ENCODE peak calls at places on chromosomes 3 and 15, in eight cellular contexts. One of them, this sample, is unnamed.

GRCh38 chr3:87370007-87370406 is 93.6 kb upstream of the POU1F1 start:
- DNase-seq in K562: no peak
- DNase-seq in GM23248: no peak
- DNase-seq in MM.1S: no peak
- DNase-seq in GM12878: no peak
- DNase-seq in astrocyte: peak
- DNase-seq in fibroblast of lung: peak
- DNase-seq in HCT116: no peak
- DNase-seq in this sample: no peak

GRCh38 chr3:122985539-122985938 is 42.0 kb downstream of the SEMA5B start:
- DNase-seq in astrocyte: no peak
- DNase-seq in K562: no peak
- DNase-seq in GM12878: no peak
- DNase-seq in HCT116: no peak
- DNase-seq in GM23248: no peak
- DNase-seq in fibroblast of lung: no peak
- DNase-seq in MM.1S: no peak
- DNase-seq in this sample: peak

GRCh38 chr15:82808634-82809041 is 790 bp upstream of the WHAMM start:
- DNase-seq in GM12878: no peak
- DNase-seq in HCT116: no peak
- DNase-seq in astrocyte: no peak
- DNase-seq in GM23248: no peak
- DNase-seq in K562: no peak
- DNase-seq in MM.1S: peak
- DNase-seq in fibroblast of lung: no peak
- DNase-seq in this sample: no peak

GRCh38 chr3:193796089-193796488 is 203.1 kb downstream of the OPA1 start:
- DNase-seq in K562: peak
- DNase-seq in GM23248: no peak
- DNase-seq in HCT116: no peak
- DNase-seq in astrocyte: no peak
- DNase-seq in fibroblast of lung: no peak
- DNase-seq in MM.1S: no peak
- DNase-seq in GM12878: no peak
- DNase-seq in this sample: no peak

GRCh38 chr15:73965094-73965729 is 26.9 kb downstream of the STOML1 start:
- DNase-seq in astrocyte: no peak
- DNase-seq in fibroblast of lung: no peak
- DNase-seq in K562: no peak
- DNase-seq in GM23248: peak
- DNase-seq in GM12878: no peak
- DNase-seq in HCT116: no peak
- DNase-seq in MM.1S: no peak
- DNase-seq in this sample: peak

GRCh38 chr3:134008630-134009156 is 21.0 kb downstream of the SLCO2A1 start:
- DNase-seq in astrocyte: peak
- DNase-seq in GM23248: peak
- DNase-seq in K562: no peak
- DNase-seq in fibroblast of lung: peak
- DNase-seq in GM12878: no peak
- DNase-seq in HCT116: peak
- DNase-seq in MM.1S: no peak
- DNase-seq in this sample: no peak

GRCh38 chr3:61353353-61353752 is 102.1 kb upstream of the FHIT start:
- DNase-seq in HCT116: no peak
- DNase-seq in GM12878: no peak
- DNase-seq in GM23248: no peak
- DNase-seq in astrocyte: no peak
- DNase-seq in K562: no peak
- DNase-seq in MM.1S: no peak
- DNase-seq in fibroblast of lung: no peak
- DNase-seq in this sample: no peak

GRCh38 chr3:179037361-179037760 is 34.2 kb downstream of the ZMAT3 start:
- DNase-seq in K562: no peak
- DNase-seq in MM.1S: no peak
- DNase-seq in fibroblast of lung: peak
- DNase-seq in astrocyte: peak
- DNase-seq in GM12878: no peak
- DNase-seq in GM23248: peak
- DNase-seq in HCT116: no peak
- DNase-seq in this sample: no peak

GRCh38 chr3:124636863-124637296 is 93.4 kb upstream of the UMPS start:
- DNase-seq in astrocyte: no peak
- DNase-seq in MM.1S: no peak
- DNase-seq in HCT116: no peak
- DNase-seq in fibroblast of lung: no peak
- DNase-seq in GM23248: no peak
- DNase-seq in K562: no peak
- DNase-seq in GM12878: no peak
- DNase-seq in this sample: no peak

GRCh38 chr15:78360426-78360825 is 20.3 kb downstream of the CRABP1 start:
- DNase-seq in GM12878: no peak
- DNase-seq in MM.1S: no peak
- DNase-seq in HCT116: no peak
- DNase-seq in K562: no peak
- DNase-seq in fibroblast of lung: no peak
- DNase-seq in astrocyte: no peak
- DNase-seq in GM23248: no peak
- DNase-seq in this sample: peak

GRCh38 chr3:40557558-40558161 is 32.9 kb downstream of the ZNF621 start:
- DNase-seq in HCT116: no peak
- DNase-seq in astrocyte: peak
- DNase-seq in GM12878: no peak
- DNase-seq in GM23248: no peak
- DNase-seq in K562: no peak
- DNase-seq in fibroblast of lung: peak
- DNase-seq in MM.1S: no peak
- DNase-seq in this sample: no peak

GRCh38 chr3:37526511-37526910 is 335.2 kb upstream of the CTDSPL start:
- DNase-seq in astrocyte: peak
- DNase-seq in K562: no peak
- DNase-seq in MM.1S: no peak
- DNase-seq in GM23248: peak
- DNase-seq in GM12878: no peak
- DNase-seq in HCT116: no peak
- DNase-seq in fibroblast of lung: peak
- DNase-seq in this sample: no peak

GRCh38 chr3:13405614-13406013 is 14.5 kb downstream of the NUP210 start:
- DNase-seq in astrocyte: no peak
- DNase-seq in GM12878: no peak
- DNase-seq in GM23248: peak
- DNase-seq in fibroblast of lung: no peak
- DNase-seq in K562: peak
- DNase-seq in HCT116: no peak
- DNase-seq in MM.1S: no peak
- DNase-seq in this sample: no peak

DNA sequence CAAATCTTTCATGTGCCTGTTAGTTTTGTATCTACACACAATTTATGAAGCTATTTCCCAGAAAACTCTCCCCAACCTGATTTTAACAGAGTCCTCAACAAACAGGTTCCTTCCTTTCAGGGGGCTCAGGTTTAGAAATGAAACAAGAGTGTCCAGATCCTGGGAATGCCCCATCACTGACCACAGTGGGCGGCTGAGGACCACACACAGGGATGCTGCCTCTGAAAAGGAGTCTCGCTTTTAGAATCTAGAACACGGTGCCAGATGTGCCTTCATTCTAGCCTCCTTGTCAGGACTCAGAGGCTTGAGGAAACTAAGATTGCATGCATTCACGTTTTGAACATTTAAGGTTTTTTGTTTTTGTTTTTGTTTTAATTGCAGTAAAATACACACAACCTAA is 115.0 kb downstream of the FOXB1 start:
- DNase-seq in GM12878: no peak
- DNase-seq in K562: no peak
- DNase-seq in MM.1S: no peak
- DNase-seq in GM23248: no peak
- DNase-seq in astrocyte: no peak
- DNase-seq in HCT116: no peak
- DNase-seq in fibroblast of lung: no peak
- DNase-seq in this sample: peak
- TF ChIP-seq EZH2 in GM12878: no peak
- TF ChIP-seq EZH2 in K562: no peak
- TF ChIP-seq EZH2 in MM.1S: no peak
- TF ChIP-seq EZH2 in GM23248: no peak
- TF ChIP-seq EZH2 in astrocyte: no peak
- TF ChIP-seq EZH2 in HCT116: no peak
- TF ChIP-seq EZH2 in fibroblast of lung: no peak
- TF ChIP-seq EZH2 in this sample: no peak

DNA sequence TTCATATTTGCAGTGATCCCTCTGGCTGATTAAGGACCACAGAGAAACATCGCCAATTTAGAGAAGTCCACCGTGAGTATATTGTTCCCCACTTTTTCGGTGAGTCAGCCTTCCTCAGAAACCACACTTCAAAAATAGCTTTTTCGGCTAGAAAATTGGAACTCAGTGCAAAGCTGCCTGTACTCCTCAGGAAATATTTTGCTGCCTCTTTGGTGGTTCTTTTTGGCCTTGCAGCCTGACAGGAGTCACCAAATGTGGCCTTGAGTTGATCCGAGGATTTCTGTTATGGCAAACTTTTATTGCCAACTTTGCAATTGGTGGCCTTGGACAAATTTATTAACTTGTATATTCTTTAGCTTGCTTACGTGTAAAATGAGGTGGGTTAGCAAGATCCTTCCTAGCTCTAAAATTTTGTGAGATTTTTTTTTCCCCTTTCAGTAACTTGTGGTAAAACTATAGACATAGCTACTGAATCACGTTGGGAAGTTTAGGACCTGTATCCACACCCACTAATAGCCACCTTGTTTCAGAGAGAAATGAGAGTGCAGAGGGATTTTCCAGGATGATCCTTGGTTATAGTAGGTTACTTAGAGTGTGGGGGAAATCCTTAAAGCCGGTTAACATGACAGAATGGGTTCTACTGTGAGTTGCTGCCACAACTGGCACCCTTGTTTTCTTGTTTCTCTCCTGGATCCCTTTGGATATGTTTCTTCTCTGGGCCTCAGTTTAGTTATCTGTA is 9.9 kb downstream of the ARL6IP5 start:
- DNase-seq in GM23248: peak
- DNase-seq in GM12878: no peak
- DNase-seq in K562: no peak
- DNase-seq in MM.1S: peak
- DNase-seq in astrocyte: peak
- DNase-seq in HCT116: no peak
- DNase-seq in fibroblast of lung: peak
- DNase-seq in this sample: no peak
- H3K4me2 ChIP-seq in GM23248: peak
- H3K4me2 ChIP-seq in GM12878: peak
- H3K4me2 ChIP-seq in K562: no peak
- H3K4me2 ChIP-seq in MM.1S: peak
- H3K4me2 ChIP-seq in astrocyte: peak
- H3K4me2 ChIP-seq in HCT116: no peak
- H3K4me2 ChIP-seq in fibroblast of lung: peak
- H3K4me2 ChIP-seq in this sample: no peak

DNA sequence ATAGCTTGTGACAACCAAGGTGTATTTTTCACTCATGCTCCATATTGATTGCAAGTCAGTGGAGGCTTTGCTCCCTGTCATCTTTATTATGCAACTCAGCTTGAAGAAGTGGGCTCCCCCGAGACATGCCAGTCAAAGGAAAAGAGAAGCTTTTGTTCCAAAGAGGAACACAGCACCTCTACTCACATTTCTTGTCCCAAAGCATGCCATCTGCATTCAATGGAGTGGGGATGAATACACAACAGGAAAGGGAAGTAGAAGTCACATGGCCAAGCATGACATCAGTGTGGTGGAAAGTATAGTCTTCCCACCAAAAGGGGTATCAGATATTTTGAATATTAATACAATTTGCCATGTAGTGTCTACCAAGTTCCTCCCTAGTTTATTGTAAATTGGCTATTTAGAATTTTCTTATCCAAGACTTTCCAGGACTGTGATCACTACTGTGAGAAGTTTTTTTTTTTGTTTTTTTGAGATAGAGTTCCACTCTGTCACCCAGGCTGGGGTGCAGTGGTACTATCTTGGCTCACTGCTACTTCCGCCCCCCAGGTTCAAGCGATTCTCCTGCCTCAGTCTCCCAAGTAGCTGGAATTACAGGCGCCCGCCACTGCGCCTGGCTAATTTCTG is 114.5 kb downstream of the GMPS start:
- DNase-seq in GM12878: no peak
- DNase-seq in fibroblast of lung: no peak
- DNase-seq in astrocyte: no peak
- DNase-seq in K562: no peak
- DNase-seq in GM23248: no peak
- DNase-seq in MM.1S: no peak
- DNase-seq in HCT116: no peak
- DNase-seq in this sample: no peak
- H2AFZ ChIP-seq in GM12878: no peak
- H2AFZ ChIP-seq in fibroblast of lung: no peak
- H2AFZ ChIP-seq in astrocyte: no peak
- H2AFZ ChIP-seq in K562: peak
- H2AFZ ChIP-seq in GM23248: no peak
- H2AFZ ChIP-seq in MM.1S: no peak
- H2AFZ ChIP-seq in HCT116: no peak
- H2AFZ ChIP-seq in this sample: no peak

DNA sequence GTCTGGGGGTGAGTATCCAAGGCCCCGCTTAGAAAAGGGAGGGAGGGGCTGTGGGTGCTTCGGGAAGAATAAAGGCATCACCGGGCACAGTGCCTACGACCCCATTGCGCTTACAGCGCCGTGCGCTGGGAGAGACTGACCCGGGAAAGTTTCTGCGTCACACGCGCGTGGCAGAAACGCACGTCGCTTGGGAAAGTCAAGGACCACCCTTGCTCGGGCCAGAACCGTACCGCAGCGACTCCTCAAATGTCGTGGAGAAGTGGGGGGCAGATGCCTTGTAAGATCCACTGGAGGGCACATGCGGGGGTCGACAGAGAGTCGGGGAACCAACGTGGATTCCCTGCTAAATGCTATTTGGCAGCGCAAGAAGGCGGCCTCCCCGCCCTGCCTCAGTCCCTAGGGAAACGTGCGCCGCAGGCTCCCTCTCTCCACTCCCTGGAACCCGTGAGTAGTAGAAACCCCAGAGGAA is 2.4 kb downstream of the ADAMTS9 start:
- DNase-seq in astrocyte: peak
- DNase-seq in fibroblast of lung: peak
- DNase-seq in GM23248: peak
- DNase-seq in K562: no peak
- DNase-seq in GM12878: no peak
- DNase-seq in MM.1S: no peak
- DNase-seq in HCT116: no peak
- DNase-seq in this sample: no peak
- TF ChIP-seq EZH2 in astrocyte: no peak
- TF ChIP-seq EZH2 in fibroblast of lung: no peak
- TF ChIP-seq EZH2 in GM23248: no peak
- TF ChIP-seq EZH2 in K562: no peak
- TF ChIP-seq EZH2 in GM12878: no peak
- TF ChIP-seq EZH2 in MM.1S: no peak
- TF ChIP-seq EZH2 in HCT116: no peak
- TF ChIP-seq EZH2 in this sample: no peak

This sample was measured in neural progenitor cell.